ENCODE peak calls at places on chromosomes 3 and 15, in six cellular contexts. One of them, this sample, is unnamed.

GRCh38 chr15:57333487-57333886 is 42.8 kb upstream of the CGNL1 start:
- DNase-seq in endodermal cell: no peak
- DNase-seq in PC-3: peak; percentile 27
- DNase-seq in heart right ventricle: no peak
- DNase-seq in lower lobe of right lung: no peak
- DNase-seq in hepatocyte: no peak
- DNase-seq in this sample: no peak

GRCh38 chr3:188303823-188304222 is 149.9 kb downstream of the LPP start:
- DNase-seq in lower lobe of right lung: no peak
- DNase-seq in endodermal cell: no peak
- DNase-seq in heart right ventricle: no peak
- DNase-seq in PC-3: no peak
- DNase-seq in hepatocyte: no peak
- DNase-seq in this sample: no peak

GRCh38 chr15:67838789-67839332 is 984 bp downstream of the RNU6-1 start:
- DNase-seq in hepatocyte: peak; percentile 85
- DNase-seq in PC-3: peak; percentile 61
- DNase-seq in lower lobe of right lung: peak; percentile 86
- DNase-seq in endodermal cell: peak; percentile 92
- DNase-seq in heart right ventricle: peak; percentile 67
- DNase-seq in this sample: peak; percentile 83

GRCh38 chr15:40333922-40334492 is 6.7 kb downstream of the CCDC9B start:
- DNase-seq in lower lobe of right lung: peak; percentile 81
- DNase-seq in endodermal cell: no peak
- DNase-seq in PC-3: no peak
- DNase-seq in hepatocyte: peak; percentile 75
- DNase-seq in heart right ventricle: peak; percentile 65
- DNase-seq in this sample: peak; percentile 47

GRCh38 chr3:102158080-102158756 is 276.6 kb upstream of the ZPLD1 start:
- DNase-seq in lower lobe of right lung: no peak
- DNase-seq in hepatocyte: no peak
- DNase-seq in heart right ventricle: no peak
- DNase-seq in endodermal cell: no peak
- DNase-seq in PC-3: peak; percentile 76
- DNase-seq in this sample: no peak

GRCh38 chr3:130093741-130094391 is 12.2 kb downstream of the ALG1L2 start:
- DNase-seq in endodermal cell: peak; percentile 77
- DNase-seq in lower lobe of right lung: peak; percentile 51
- DNase-seq in hepatocyte: no peak
- DNase-seq in heart right ventricle: no peak
- DNase-seq in PC-3: no peak
- DNase-seq in this sample: peak; percentile 62

GRCh38 chr3:161890147-161890625 is 393.6 kb downstream of the OTOL1 start:
- DNase-seq in endodermal cell: peak; percentile 50
- DNase-seq in hepatocyte: peak; percentile 58
- DNase-seq in lower lobe of right lung: peak; percentile 73
- DNase-seq in heart right ventricle: no peak
- DNase-seq in PC-3: peak; percentile 98
- DNase-seq in this sample: peak; percentile 71

GRCh38 chr3:77081240-77081661 is 41.4 kb downstream of the ROBO2 start:
- DNase-seq in PC-3: peak; percentile 45
- DNase-seq in lower lobe of right lung: no peak
- DNase-seq in heart right ventricle: peak; percentile 29
- DNase-seq in hepatocyte: peak; percentile 67
- DNase-seq in endodermal cell: no peak
- DNase-seq in this sample: no peak

GRCh38 chr15:37019479-37020433 is 80.6 kb downstream of the MEIS2 start:
- DNase-seq in lower lobe of right lung: no peak
- DNase-seq in endodermal cell: no peak
- DNase-seq in hepatocyte: peak; percentile 40
- DNase-seq in PC-3: no peak
- DNase-seq in heart right ventricle: no peak
- DNase-seq in this sample: peak; percentile 53

GRCh38 chr15:100928632-100929280 is 9.6 kb downstream of the LRRK1 start:
- DNase-seq in endodermal cell: no peak
- DNase-seq in heart right ventricle: no peak
- DNase-seq in hepatocyte: no peak
- DNase-seq in PC-3: peak; percentile 77
- DNase-seq in lower lobe of right lung: no peak
- DNase-seq in this sample: no peak

GRCh38 chr3:113295463-113295862 is 84.1 kb downstream of the BOC start:
- DNase-seq in endodermal cell: no peak
- DNase-seq in lower lobe of right lung: no peak
- DNase-seq in hepatocyte: no peak
- DNase-seq in PC-3: no peak
- DNase-seq in heart right ventricle: no peak
- DNase-seq in this sample: no peak

GRCh38 chr3:13688034-13688433 is 139.1 kb downstream of the FBLN2 start:
- DNase-seq in PC-3: no peak
- DNase-seq in hepatocyte: no peak
- DNase-seq in heart right ventricle: no peak
- DNase-seq in endodermal cell: peak; percentile 65
- DNase-seq in lower lobe of right lung: no peak
- DNase-seq in this sample: no peak

GRCh38 chr15:49286649-49287394 is 116.8 kb downstream of the GALK2 start:
- DNase-seq in PC-3: no peak
- DNase-seq in heart right ventricle: no peak
- DNase-seq in lower lobe of right lung: no peak
- DNase-seq in endodermal cell: no peak
- DNase-seq in hepatocyte: no peak
- DNase-seq in this sample: no peak

GRCh38 chr3:171335559-171335958 is 124.6 kb downstream of the TNIK start:
- DNase-seq in lower lobe of right lung: no peak
- DNase-seq in heart right ventricle: no peak
- DNase-seq in hepatocyte: no peak
- DNase-seq in endodermal cell: no peak
- DNase-seq in PC-3: no peak
- DNase-seq in this sample: no peak

GRCh38 chr3:157438371-157438735 is 1.7 kb downstream of the PTX3 start:
- DNase-seq in lower lobe of right lung: no peak
- DNase-seq in heart right ventricle: no peak
- DNase-seq in hepatocyte: no peak
- DNase-seq in endodermal cell: peak; percentile 68
- DNase-seq in PC-3: peak; percentile 21
- DNase-seq in this sample: no peak

GRCh38 chr15:93146196-93146595 is 57.2 kb upstream of the RGMA start:
- DNase-seq in heart right ventricle: no peak
- DNase-seq in lower lobe of right lung: no peak
- DNase-seq in PC-3: no peak
- DNase-seq in hepatocyte: no peak
- DNase-seq in endodermal cell: no peak
- DNase-seq in this sample: no peak

GRCh38 chr3:153246805-153247204 is 84.8 kb downstream of the RAP2B start:
- DNase-seq in lower lobe of right lung: no peak
- DNase-seq in hepatocyte: no peak
- DNase-seq in heart right ventricle: no peak
- DNase-seq in PC-3: no peak
- DNase-seq in endodermal cell: no peak
- DNase-seq in this sample: no peak

GRCh38 chr15:48186271-48186670 is 5.2 kb upstream of the CTXN2 start:
- DNase-seq in heart right ventricle: no peak
- DNase-seq in hepatocyte: no peak
- DNase-seq in endodermal cell: no peak
- DNase-seq in lower lobe of right lung: no peak
- DNase-seq in PC-3: no peak
- DNase-seq in this sample: no peak

GRCh38 chr15:79897701-79898113 is 893 bp upstream of the MTHFS start:
- DNase-seq in PC-3: no peak
- DNase-seq in heart right ventricle: no peak
- DNase-seq in endodermal cell: no peak
- DNase-seq in hepatocyte: no peak
- DNase-seq in lower lobe of right lung: no peak
- DNase-seq in this sample: no peak

GRCh38 chr15:31438601-31439265 is 112.1 kb downstream of the KLF13 start:
- DNase-seq in PC-3: no peak
- DNase-seq in hepatocyte: no peak
- DNase-seq in endodermal cell: no peak
- DNase-seq in heart right ventricle: no peak
- DNase-seq in lower lobe of right lung: peak; percentile 82
- DNase-seq in this sample: no peak

GRCh38 chr3:58899159-58899952 is 150.5 kb downstream of the CFAP20DC start:
- DNase-seq in lower lobe of right lung: peak; percentile 54
- DNase-seq in PC-3: peak; percentile 47
- DNase-seq in hepatocyte: peak; percentile 20
- DNase-seq in heart right ventricle: peak; percentile 57
- DNase-seq in endodermal cell: peak; percentile 47
- DNase-seq in this sample: peak; percentile 7

GRCh38 chr3:38250198-38250597 is 15.4 kb upstream of the SLC22A13 start:
- DNase-seq in heart right ventricle: no peak
- DNase-seq in PC-3: no peak
- DNase-seq in lower lobe of right lung: no peak
- DNase-seq in hepatocyte: no peak
- DNase-seq in endodermal cell: no peak
- DNase-seq in this sample: no peak

GRCh38 chr3:38254872-38255271 is 10.7 kb upstream of the SLC22A13 start:
- DNase-seq in hepatocyte: no peak
- DNase-seq in lower lobe of right lung: no peak
- DNase-seq in endodermal cell: no peak
- DNase-seq in heart right ventricle: no peak
- DNase-seq in PC-3: no peak
- DNase-seq in this sample: no peak

GRCh38 chr3:38247366-38248035 is 18.1 kb upstream of the SLC22A13 start:
- DNase-seq in endodermal cell: no peak
- DNase-seq in heart right ventricle: no peak
- DNase-seq in PC-3: peak; percentile 95
- DNase-seq in lower lobe of right lung: no peak
- DNase-seq in hepatocyte: peak; percentile 26
- DNase-seq in this sample: no peak

GRCh38 chr3:38253704-38254103 is 11.9 kb upstream of the SLC22A13 start:
- DNase-seq in PC-3: no peak
- DNase-seq in endodermal cell: no peak
- DNase-seq in lower lobe of right lung: no peak
- DNase-seq in hepatocyte: no peak
- DNase-seq in heart right ventricle: no peak
- DNase-seq in this sample: no peak

DNA sequence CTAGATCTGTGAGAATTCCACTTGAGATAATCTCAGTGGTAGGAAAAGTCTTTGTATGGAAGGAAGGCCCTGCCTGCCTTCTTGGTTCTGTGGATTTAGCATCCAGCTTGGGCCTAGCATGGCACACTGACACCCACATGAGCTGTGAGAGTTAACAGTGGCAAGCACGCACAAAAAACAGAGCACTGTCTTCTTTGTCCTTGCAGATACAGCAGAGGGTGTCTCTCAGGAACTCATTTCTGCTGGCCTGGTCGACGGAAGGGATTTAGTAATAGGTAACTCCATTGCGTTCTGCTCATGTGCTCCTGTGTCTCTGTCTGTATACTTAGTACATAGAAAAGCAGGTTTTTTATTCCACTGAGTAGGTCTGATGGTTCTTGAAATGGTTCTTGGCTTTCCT is 14.4 kb upstream of the SLC22A13 start:
- DNase-seq in PC-3: no peak
- DNase-seq in endodermal cell: no peak
- DNase-seq in hepatocyte: no peak
- DNase-seq in heart right ventricle: no peak
- DNase-seq in lower lobe of right lung: no peak
- DNase-seq in this sample: no peak
- H3K4me1 ChIP-seq in PC-3: peaks cover 11% of the 10 kb centered on the region
- H3K4me1 ChIP-seq in endodermal cell: no peaks in the 10 kb centered on the region
- H3K4me1 ChIP-seq in hepatocyte: no peaks in the 10 kb centered on the region
- H3K4me1 ChIP-seq in heart right ventricle: no peaks in the 10 kb centered on the region
- H3K4me1 ChIP-seq in lower lobe of right lung: no peaks in the 10 kb centered on the region
- H3K4me1 ChIP-seq in this sample: no peaks in the 10 kb centered on the region

GRCh38 chr3:24494616-24495333 is at the start of gene THRB:
- DNase-seq in lower lobe of right lung: peak; percentile 78
- DNase-seq in hepatocyte: peak; percentile 83
- DNase-seq in heart right ventricle: peak; percentile 79
- DNase-seq in endodermal cell: peak; percentile 90
- DNase-seq in PC-3: peak; percentile 72
- DNase-seq in this sample: peak; percentile 21
- H3K27me3 ChIP-seq in lower lobe of right lung: no peaks in the 10 kb centered on the region
- H3K27me3 ChIP-seq in hepatocyte: no peaks in the 10 kb centered on the region
- H3K27me3 ChIP-seq in heart right ventricle: peaks cover 6% of the 10 kb centered on the region
- H3K27me3 ChIP-seq in endodermal cell: peaks cover 64% of the 10 kb centered on the region
- H3K27me3 ChIP-seq in PC-3: no peaks in the 10 kb centered on the region
- H3K27me3 ChIP-seq in this sample: peaks cover 28% of the 10 kb centered on the region

GRCh38 chr3:8541486-8541885 is 39.9 kb downstream of the LMCD1 start:
- DNase-seq in heart right ventricle: no peak
- DNase-seq in hepatocyte: no peak
- DNase-seq in PC-3: no peak
- DNase-seq in lower lobe of right lung: no peak
- DNase-seq in endodermal cell: no peak
- DNase-seq in this sample: no peak

GRCh38 chr3:8539419-8539818 is 37.8 kb downstream of the LMCD1 start:
- DNase-seq in heart right ventricle: no peak
- DNase-seq in endodermal cell: no peak
- DNase-seq in lower lobe of right lung: no peak
- DNase-seq in PC-3: peak; percentile 56
- DNase-seq in hepatocyte: no peak
- DNase-seq in this sample: no peak

GRCh38 chr3:8540456-8540855 is 38.8 kb downstream of the LMCD1 start:
- DNase-seq in hepatocyte: no peak
- DNase-seq in lower lobe of right lung: no peak
- DNase-seq in heart right ventricle: no peak
- DNase-seq in PC-3: no peak
- DNase-seq in endodermal cell: no peak
- DNase-seq in this sample: no peak

GRCh38 chr3:8538904-8539303 is 37.3 kb downstream of the LMCD1 start:
- DNase-seq in heart right ventricle: no peak
- DNase-seq in PC-3: peak; percentile 11
- DNase-seq in hepatocyte: no peak
- DNase-seq in endodermal cell: no peak
- DNase-seq in lower lobe of right lung: no peak
- DNase-seq in this sample: no peak

DNA sequence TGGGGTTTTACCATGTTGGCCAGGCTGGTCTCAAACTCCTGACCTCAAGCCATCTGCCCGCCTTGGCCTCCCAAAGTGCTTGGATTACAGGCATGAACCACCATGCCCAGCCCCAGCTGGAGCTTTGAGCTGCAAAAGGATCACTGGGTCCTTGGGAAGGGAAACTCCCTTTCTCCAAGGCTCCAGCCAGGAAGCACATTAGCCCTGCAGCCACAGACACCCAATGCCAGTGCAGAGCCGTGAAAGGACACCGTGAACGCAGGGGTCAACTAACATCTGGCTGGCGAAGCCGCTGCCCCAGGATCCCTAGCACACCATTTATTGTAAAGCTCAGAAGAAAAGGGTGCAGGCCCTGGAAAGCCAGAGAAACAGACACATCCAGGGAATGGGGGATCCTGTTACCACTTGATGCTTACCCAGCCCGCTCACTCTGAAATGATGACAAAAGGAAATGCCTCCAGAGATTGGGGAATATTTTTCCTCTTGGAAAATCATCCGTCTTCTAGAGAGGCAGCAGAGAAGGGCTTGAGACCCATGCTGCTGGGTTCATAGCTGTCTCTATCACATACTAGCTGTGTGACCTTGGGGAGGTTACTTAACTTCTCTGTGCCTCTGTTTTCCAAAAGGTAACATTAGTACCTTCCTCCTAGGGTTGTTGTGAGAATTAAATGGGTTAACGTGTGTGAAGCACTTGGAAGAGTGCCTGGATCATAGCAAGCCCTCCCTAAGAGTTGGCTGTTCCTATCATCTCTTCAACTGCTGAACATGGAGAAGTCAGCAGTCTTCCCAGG is 40.8 kb downstream of the LMCD1 start:
- DNase-seq in hepatocyte: no peak
- DNase-seq in lower lobe of right lung: no peak
- DNase-seq in heart right ventricle: no peak
- DNase-seq in endodermal cell: no peak
- DNase-seq in PC-3: no peak
- DNase-seq in this sample: no peak
- H3K4me1 ChIP-seq in hepatocyte: peaks cover 6% of the 10 kb centered on the region
- H3K4me1 ChIP-seq in lower lobe of right lung: peaks cover 18% of the 10 kb centered on the region
- H3K4me1 ChIP-seq in heart right ventricle: peaks cover 4% of the 10 kb centered on the region
- H3K4me1 ChIP-seq in endodermal cell: peaks cover 5% of the 10 kb centered on the region
- H3K4me1 ChIP-seq in PC-3: peaks cover 12% of the 10 kb centered on the region
- H3K4me1 ChIP-seq in this sample: no peaks in the 10 kb centered on the region

GRCh38 chr3:194396561-194396896 is 2.5 kb downstream of the GP5 start:
- DNase-seq in PC-3: no peak
- DNase-seq in heart right ventricle: no peak
- DNase-seq in endodermal cell: no peak
- DNase-seq in lower lobe of right lung: no peak
- DNase-seq in hepatocyte: no peak
- DNase-seq in this sample: no peak
- H3K27me3 ChIP-seq in PC-3: no peaks in the 10 kb centered on the region
- H3K27me3 ChIP-seq in heart right ventricle: peaks cover 31% of the 10 kb centered on the region
- H3K27me3 ChIP-seq in endodermal cell: peaks cover 54% of the 10 kb centered on the region
- H3K27me3 ChIP-seq in lower lobe of right lung: peaks cover 28% of the 10 kb centered on the region
- H3K27me3 ChIP-seq in hepatocyte: peaks cover 10% of the 10 kb centered on the region
- H3K27me3 ChIP-seq in this sample: no peaks in the 10 kb centered on the region

This sample was measured in BE2C.